ENCODE peak calls at places on chromosomes 12 and 14, in five cellular contexts. Q is GM18507, H is ovary, A is GM03348, E is AG10803. N is an unnamed sample.

GRCh38 chr12:102883204-102883799 is 33.7 kb downstream of the PAH start:
- DNase-seq in E (peak; percentile 43), A (peak; percentile 81), Q (peak; percentile 28), H (peak; percentile 63), N (peak; percentile 56)

GRCh38 chr14:36879558-36879957 is 217.9 kb downstream of the PAX9 start:
- DNase-seq in E (no peak), A (no peak), Q (no peak), H (no peak), N (no peak)

GRCh38 chr12:44296624-44297197 is 460.8 kb downstream of the TMEM117 start:
- DNase-seq in A (no peak), E (no peak), H (no peak), Q (no peak), N (no peak)

GRCh38 chr14:23113346-23114119 is 5.5 kb downstream of the CEBPE start:
- DNase-seq in H (no peak), Q (no peak), E (no peak), A (no peak), N (no peak)

GRCh38 chr12:12716151-12716844 is 870 bp upstream of the CDKN1B start:
- DNase-seq in A (no peak), Q (no peak), H (no peak), E (no peak), N (peak; percentile 60)

GRCh38 chr14:23115918-23116317 is 3.1 kb downstream of the CEBPE start:
- DNase-seq in Q (no peak), E (no peak), H (no peak), A (no peak), N (no peak)

GRCh38 chr12:120103044-120103338 is 13.6 kb downstream of the RAB35 start:
- DNase-seq in E (no peak), Q (no peak), H (no peak), A (no peak), N (no peak)

GRCh38 chr12:59076611-59077010 is 156.3 kb upstream of the LRIG3 start:
- DNase-seq in Q (no peak), A (no peak), E (no peak), H (no peak), N (no peak)

GRCh38 chr14:71202881-71203280 is 295.6 kb downstream of the PCNX1 start:
- DNase-seq in A (peak; percentile 55), Q (no peak), E (peak; percentile 64), H (no peak), N (no peak)

GRCh38 chr12:26197832-26198231 is 2.5 kb downstream of the SSPN start:
- DNase-seq in A (no peak), H (no peak), E (no peak), Q (no peak), N (no peak)

GRCh38 chr12:52260351-52261210 is 13.9 kb upstream of the KRT86 start:
- DNase-seq in H (no peak), Q (no peak), E (no peak), A (no peak), N (no peak)

GRCh38 chr12:68792952-68793351 is 15.0 kb upstream of the MDM2 start:
- DNase-seq in Q (no peak), H (no peak), A (peak; percentile 19), E (no peak), N (no peak)

GRCh38 chr12:68497112-68497511 is 113.6 kb upstream of the RAP1B start:
- DNase-seq in A (no peak), E (no peak), Q (no peak), H (no peak), N (no peak)

GRCh38 chr14:105087963-105088811 is 23.0 kb upstream of the GPR132 start:
- DNase-seq in H (peak; percentile 80), E (peak; percentile 67), Q (no peak), A (peak; percentile 81), N (peak; percentile 66)

GRCh38 chr12:123940627-123940966 is 32.0 kb downstream of the CCDC92 start:
- DNase-seq in A (no peak), E (no peak), H (no peak), Q (no peak), N (no peak)

GRCh38 chr14:62347658-62348057 is 585.4 kb downstream of the SNAPC1 start:
- DNase-seq in E (no peak), A (no peak), Q (no peak), H (no peak), N (no peak)

GRCh38 chr14:64990939-64991338 is 4.2 kb downstream of the FNTB start:
- DNase-seq in E (no peak), A (no peak), Q (no peak), H (no peak), N (no peak)

GRCh38 chr12:121793501-121793835 is at the start of gene RHOF:
- DNase-seq in Q (no peak), H (peak; percentile 68), E (no peak), A (peak; percentile 61), N (no peak)

GRCh38 chr14:57831981-57832380 is 33.9 kb downstream of the SLC35F4 start:
- DNase-seq in H (no peak), Q (no peak), A (no peak), E (no peak), N (no peak)

GRCh38 chr12:132477703-132478432 is 12.1 kb upstream of the FBRSL1 start:
- DNase-seq in E (no peak), A (no peak), H (no peak), Q (no peak), N (no peak)

GRCh38 chr12:49367381-49368239 is at the start of gene SPATS2:
- DNase-seq in E (no peak), H (no peak), Q (no peak), A (peak; percentile 40), N (peak; percentile 94)

GRCh38 chr12:47717443-47718193 is 7.7 kb downstream of the ENDOU start:
- DNase-seq in E (peak; percentile 88), H (peak; percentile 74), A (peak; percentile 94), Q (no peak), N (peak; percentile 86)

GRCh38 chr14:72740504-72740961 is 153.4 kb downstream of the DPF3 start:
- DNase-seq in H (no peak), E (no peak), A (no peak), Q (no peak), N (no peak)

GRCh38 chr12:4717806-4718205 is 2.4 kb upstream of the GALNT8 start:
- DNase-seq in Q (no peak), A (no peak), H (no peak), E (no peak), N (no peak)

GRCh38 chr14:59305231-59305630 is 116.8 kb downstream of the DAAM1 start:
- DNase-seq in A (peak; percentile 32), E (peak; percentile 86), H (no peak), Q (no peak), N (no peak)

GRCh38 chr14:69008411-69008810 is 29.3 kb upstream of the ACTN1 start:
- DNase-seq in H (no peak), A (peak; percentile 25), Q (no peak), E (peak; percentile 23), N (no peak)

GRCh38 chr14:105205718-105206208 is 24.7 kb upstream of the NUDT14 start:
- DNase-seq in H (no peak), E (no peak), Q (no peak), A (no peak), N (no peak)

GRCh38 chr14:65849558-65849957 is 437.0 kb downstream of the FUT8 start:
- DNase-seq in A (no peak), Q (no peak), H (no peak), E (no peak), N (no peak)

GRCh38 chr14:93084866-93085857 is 30.6 kb downstream of the ITPK1 start:
- DNase-seq in Q (no peak), H (no peak), E (no peak), A (no peak), N (no peak)

GRCh38 chr14:74516451-74517155 is 23.0 kb downstream of the ISCA2 start:
- DNase-seq in Q (no peak), E (peak; percentile 26), A (peak; percentile 56), H (no peak), N (no peak)

GRCh38 chr14:31933716-31934115 is 143.4 kb upstream of the ARHGAP5 start:
- DNase-seq in E (no peak), H (no peak), A (no peak), Q (no peak), N (no peak)

N was measured in uterus.